ENCODE peak calls at places on chromosome 12, in eight cellular contexts. M is ACHN; G is endothelial cell; J is stimulated activated naive CD8-positive, alpha-beta T cell treated with anti-CD3 and anti-CD28 coated beads, Interleukin-15, Interleukin-2, amounts not matched to agents 100 U/mL and 50 U/mL, for 24 hours; F is stimulated activated CD4-positive, alpha-beta T cell treated with anti-CD3 and anti-CD28 coated beads, Interleukin-1b, Interleukin-23, amount 100 ng/mL, for 24 hours; S is Kasumi-1; D is HFFc6; Y is nucleus accumbens. A is an unnamed sample.

GRCh38 chr12:642633-643477 is 20.4 kb downstream of the NINJ2 start:
- DNase-seq in M (peak; percentile 53), G (peak; percentile 75), J (peak; percentile 84), F (peak; percentile 45), S (peak; percentile 33), D (peak; percentile 13), Y (no peak), A (peak; percentile 35)

GRCh38 chr12:102406033-102406584 is 74.3 kb downstream of the IGF1 start:
- DNase-seq in M (no peak), G (no peak), J (no peak), F (no peak), S (no peak), D (no peak), Y (no peak), A (peak; percentile 26)

GRCh38 chr12:47722926-47723631 is 2.2 kb downstream of the ENDOU start:
- DNase-seq in M (no peak), G (no peak), J (no peak), F (no peak), S (no peak), D (no peak), Y (peak; percentile 35), A (no peak)

GRCh38 chr12:114666746-114667668 is 17.0 kb downstream of the TBX3 start:
- DNase-seq in M (no peak), G (no peak), J (no peak), F (no peak), S (no peak), D (peak; percentile 77), Y (no peak), A (no peak)

GRCh38 chr12:56338643-56339422 is at the start of gene IL23A:
- DNase-seq in M (no peak), G (no peak), J (peak; percentile 88), F (peak; percentile 53), S (no peak), D (no peak), Y (no peak), A (no peak)

GRCh38 chr12:94714378-94714777 is 64.0 kb upstream of the TMCC3 start:
- DNase-seq in M (peak; percentile 51), G (no peak), J (no peak), F (no peak), S (no peak), D (no peak), Y (no peak), A (no peak)

GRCh38 chr12:54053625-54054441 is at the start of gene HOXC4:
- DNase-seq in M (peak; percentile 56), G (no peak), J (no peak), F (no peak), S (no peak), D (no peak), Y (no peak), A (no peak)

GRCh38 chr12:80187660-80188090 is 88.3 kb downstream of the OTOGL start:
- DNase-seq in M (no peak), G (no peak), J (peak; percentile 20), F (no peak), S (peak; percentile 65), D (peak; percentile 34), Y (no peak), A (no peak)

GRCh38 chr12:42737364-42737763 is 147.8 kb upstream of the PRICKLE1 start:
- DNase-seq in M (no peak), G (no peak), J (no peak), F (no peak), S (no peak), D (no peak), Y (no peak), A (no peak)

GRCh38 chr12:121751716-121752351 is 39.3 kb downstream of the TMEM120B start:
- DNase-seq in M (no peak), G (no peak), J (no peak), F (no peak), S (no peak), D (no peak), Y (no peak), A (no peak)

GRCh38 chr12:1680804-1681492 is 9.9 kb upstream of the ADIPOR2 start:
- DNase-seq in M (no peak), G (no peak), J (no peak), F (no peak), S (no peak), D (peak; percentile 36), Y (no peak), A (no peak)

GRCh38 chr12:127245437-127245836 is 1021.5 kb upstream of the TMEM132C start:
- DNase-seq in M (peak; percentile 25), G (no peak), J (no peak), F (no peak), S (no peak), D (peak; percentile 74), Y (no peak), A (no peak)

GRCh38 chr12:113727651-113728061 is 238.5 kb downstream of the RBM19 start:
- DNase-seq in M (no peak), G (no peak), J (no peak), F (no peak), S (no peak), D (peak; percentile 91), Y (no peak), A (no peak)

GRCh38 chr12:128245106-128245505 is 21.9 kb upstream of the TMEM132C start:
- DNase-seq in M (no peak), G (no peak), J (no peak), F (no peak), S (no peak), D (no peak), Y (no peak), A (no peak)

A was measured in occipital lobe.